ENCODE peak calls at places on chromosome 15, in four cellular contexts. J is neural progenitor cell, H is upper lobe of left lung, K is SK-N-SH. B is an unnamed sample.

GRCh38 chr15:40082195-40082868 is 26.3 kb downstream of the BMF start:
- DNase-seq in K (peak; percentile 44), H (no peak), J (no peak), B (no peak)

GRCh38 chr15:52558196-52558595 is 10.6 kb downstream of the ARPP19 start:
- DNase-seq in K (no peak), J (no peak), H (no peak), B (no peak)

GRCh38 chr15:42107483-42107882 is 13.1 kb upstream of the PLA2G4D start:
- DNase-seq in K (no peak), J (no peak), H (no peak), B (no peak)

GRCh38 chr15:43776101-43776717 is 557 bp downstream of the ELL3 start:
- DNase-seq in J (peak; percentile 65), H (peak; percentile 85), K (no peak), B (no peak)

GRCh38 chr15:67296188-67296587 is 41.6 kb downstream of the IQCH start:
- DNase-seq in K (no peak), J (peak; percentile 36), H (no peak), B (no peak)

GRCh38 chr15:63826513-63826912 is 7.2 kb downstream of the HERC1 start:
- DNase-seq in J (no peak), K (no peak), H (no peak), B (peak; percentile 40)

GRCh38 chr15:30953731-30954378 is 37.6 kb downstream of the MTMR10 start:
- DNase-seq in K (no peak), J (no peak), H (peak; percentile 35), B (no peak)

GRCh38 chr15:60945196-60945595 is 283.9 kb downstream of the RORA start:
- DNase-seq in J (no peak), K (peak; percentile 87), H (no peak), B (no peak)

GRCh38 chr15:43251863-43252241 is 14.9 kb downstream of the TGM5 start:
- DNase-seq in J (no peak), H (no peak), K (no peak), B (no peak)

GRCh38 chr15:40249477-40250303 is 10.8 kb downstream of the PAK6 start:
- DNase-seq in H (no peak), K (peak; percentile 70), J (no peak), B (no peak)

GRCh38 chr15:90188914-90189748 is 12.0 kb upstream of the SEMA4B start:
- DNase-seq in J (no peak), K (no peak), H (no peak), B (no peak)

GRCh38 chr15:58522391-58522790 is 90.6 kb downstream of the LIPC start:
- DNase-seq in J (no peak), H (peak; percentile 57), K (no peak), B (no peak)

GRCh38 chr15:31265871-31266711 is 60.5 kb upstream of the KLF13 start:
- DNase-seq in K (peak; percentile 52), H (no peak), J (peak; percentile 3), B (peak; percentile 84)

GRCh38 chr15:33089878-33090757 is 104.4 kb downstream of the FMN1 start:
- DNase-seq in H (no peak), K (no peak), J (no peak), B (no peak)

GRCh38 chr15:90232196-90232595 is 1.5 kb downstream of the CIB1 start:
- DNase-seq in J (no peak), H (no peak), K (no peak), B (no peak)

GRCh38 chr15:79883579-79884203 is 13.1 kb downstream of the MTHFS start:
- DNase-seq in K (no peak), H (no peak), J (no peak), B (no peak)

GRCh38 chr15:57651445-57651844 is 55.1 kb upstream of the POLR2M start:
- DNase-seq in H (no peak), K (no peak), J (no peak), B (no peak)

GRCh38 chr15:50180091-50180490 is 1.9 kb upstream of the SLC27A2 start:
- DNase-seq in J (no peak), H (no peak), K (no peak), B (no peak)
- H3K27ac ChIP-seq in J (no peak overlapping the region), H (no peak overlapping the region), K (no peak overlapping the region), B (no peak overlapping the region)

GRCh38 chr15:69647160-69647513 is 194.5 kb downstream of the RPLP1 start:
- DNase-seq in H (no peak), J (peak; percentile 16), K (no peak), B (no peak)

GRCh38 chr15:69644876-69645275 is 192.3 kb downstream of the RPLP1 start:
- DNase-seq in K (no peak), J (no peak), H (no peak), B (no peak)

GRCh38 chr15:69648215-69648614 is 195.6 kb downstream of the RPLP1 start:
- DNase-seq in K (peak; percentile 73), J (no peak), H (peak; percentile 41), B (no peak)

GRCh38 chr15:69643476-69643875 is 190.9 kb downstream of the RPLP1 start:
- DNase-seq in J (no peak), H (no peak), K (no peak), B (no peak)

GRCh38 chr15:69643971-69644370 is 191.4 kb downstream of the RPLP1 start:
- DNase-seq in H (no peak), K (no peak), J (no peak), B (no peak)
- H3K4me1 ChIP-seq in H (no peaks in the 10 kb centered on the region), K (peaks cover 6% of the 10 kb centered on the region), J (peaks cover 25% of the 10 kb centered on the region), B (no peaks in the 10 kb centered on the region)

DNA sequence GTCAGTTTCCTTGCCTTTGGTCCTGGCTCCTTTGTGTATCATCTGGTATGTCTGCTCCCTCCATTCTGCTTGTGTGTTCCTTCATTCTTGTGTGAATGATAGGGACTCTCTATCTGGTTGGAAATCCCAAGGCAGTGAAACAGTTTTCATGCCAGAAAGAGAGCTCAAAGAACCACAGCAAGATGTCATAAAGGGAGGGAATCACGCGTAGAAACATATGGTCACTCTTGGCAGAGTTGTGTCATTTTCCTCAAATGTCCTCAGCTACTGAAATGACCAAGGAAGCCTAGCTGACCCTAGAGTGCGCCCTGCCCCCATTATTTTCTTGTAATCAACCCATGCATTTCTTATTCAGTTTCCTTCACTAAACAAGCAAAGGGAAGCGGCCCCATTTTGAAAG is 48.0 kb downstream of the RASGRP1 start:
- DNase-seq in H (no peak), J (no peak), K (no peak), B (no peak)
- H3K36me3 ChIP-seq in H (no peaks in the 10 kb centered on the region), J (no peaks in the 10 kb centered on the region), K (no peaks in the 10 kb centered on the region), B (peaks cover 81% of the 10 kb centered on the region)

GRCh38 chr15:100694381-100695012 is 92.1 kb downstream of the ASB7 start:
- DNase-seq in K (no peak), J (no peak), H (no peak), B (no peak)
- H3K27ac ChIP-seq in K (no peak overlapping the region), J (no peak overlapping the region), H (no peak overlapping the region), B (no peak overlapping the region)

GRCh38 chr15:78220713-78221112 is 13.7 kb downstream of the ACSBG1 start:
- DNase-seq in H (no peak), K (no peak), J (no peak), B (no peak)
- H3K4me1 ChIP-seq in H (peaks cover 3% of the 10 kb centered on the region), K (peaks cover 8% of the 10 kb centered on the region), J (no peaks in the 10 kb centered on the region), B (peaks cover 8% of the 10 kb centered on the region)

DNA sequence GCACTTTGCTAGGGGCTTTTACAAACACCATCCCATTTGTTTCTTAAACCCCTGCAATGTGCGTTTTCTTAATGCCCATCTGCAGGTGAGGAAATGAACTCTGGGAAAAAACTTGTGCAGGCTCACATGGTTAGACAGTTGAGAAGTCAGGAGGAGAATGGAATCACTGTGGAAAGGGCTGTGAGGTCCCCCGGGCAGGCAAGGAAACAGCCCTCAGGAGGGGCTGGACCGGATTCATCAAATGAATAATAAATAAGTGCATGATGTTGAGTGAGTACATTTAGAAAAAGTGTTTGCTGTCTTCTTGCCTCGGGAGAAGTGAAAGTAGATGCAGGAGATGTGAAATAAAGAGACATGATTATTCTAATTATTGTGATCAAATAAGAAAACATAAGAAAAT is 76.6 kb downstream of the PGPEP1L start:
- DNase-seq in H (no peak), J (no peak), K (no peak), B (no peak)
- H3K36me3 ChIP-seq in H (peaks cover 15% of the 10 kb centered on the region), J (no peaks in the 10 kb centered on the region), K (peaks cover 18% of the 10 kb centered on the region), B (no peaks in the 10 kb centered on the region)

B was measured in CD4-positive, alpha-beta memory T cell.